ENCODE peak calls at places on chromosomes 4 and X, in nine cellular contexts. P, T, U, Q, B, S, E, J and A are unnamed samples.
A peak's percentile ranks its signal among the peaks of the same experiment; 100 is the strongest.

GRCh38 chr4:168871686-168872085 is 138.4 kb downstream of the CBR4 start:
- DNase-seq in Q (peak; percentile 41), B (no peak), S (no peak), U (no peak), J (no peak), E (no peak), P (no peak), T (no peak), A (no peak)

GRCh38 chr4:61462451-61463326 is 262.6 kb downstream of the ADGRL3 start:
- DNase-seq in B (peak; percentile 52), T (peak; percentile 61), U (no peak), P (no peak), S (peak; percentile 51), E (peak; percentile 89), Q (no peak), J (no peak), A (peak; percentile 84)

GRCh38 chr4:96598465-96598864 is 758.6 kb downstream of the PDHA2 start:
- DNase-seq in J (no peak), U (peak; percentile 50), T (no peak), Q (no peak), E (no peak), P (peak; percentile 45), B (no peak), S (no peak), A (no peak)

GRCh38 chr4:83082777-83083176 is 31.8 kb downstream of the PLAC8 start:
- DNase-seq in P (no peak), B (no peak), Q (peak; percentile 13), U (no peak), E (peak; percentile 51), J (no peak), S (peak; percentile 52), T (no peak), A (peak; percentile 10)

GRCh38 chr4:31187979-31188378 is 467.8 kb downstream of the PCDH7 start:
- DNase-seq in P (no peak), T (no peak), E (no peak), Q (no peak), J (no peak), U (no peak), B (no peak), S (no peak), A (no peak)

GRCh38 chr4:163527172-163527571 is 32.7 kb downstream of the TMA16 start:
- DNase-seq in T (no peak), P (no peak), E (no peak), S (no peak), U (no peak), Q (no peak), B (no peak), J (no peak), A (no peak)

GRCh38 chr4:137651128-137651527 is 118.8 kb upstream of the PCDH18 start:
- DNase-seq in U (no peak), Q (peak; percentile 50), B (peak; percentile 72), P (no peak), J (no peak), S (no peak), T (no peak), E (peak; percentile 9), A (peak; percentile 76)

GRCh38 chr4:67873116-67873515 is 10.7 kb downstream of the TMPRSS11D start:
- DNase-seq in P (no peak), S (no peak), Q (no peak), J (no peak), U (no peak), T (no peak), B (no peak), E (no peak), A (no peak)

GRCh38 chr4:87985097-87985886 is 9.8 kb downstream of the SPP1 start:
- DNase-seq in B (peak; percentile 35), P (peak; percentile 70), E (peak; percentile 57), U (peak; percentile 43), Q (peak; percentile 63), S (peak; percentile 35), J (no peak), T (peak; percentile 74), A (peak; percentile 29)

GRCh38 chr4:120017939-120018692 is 48.5 kb downstream of the MAD2L1 start:
- DNase-seq in T (no peak), P (no peak), Q (no peak), E (no peak), S (no peak), U (no peak), B (no peak), J (no peak), A (no peak)

GRCh38 chrX:104864296-104864695 is 298.3 kb downstream of the IL1RAPL2 start:
- DNase-seq in P (no peak), J (no peak), T (no peak), E (no peak), S (no peak), U (no peak), Q (no peak), B (no peak), A (peak; percentile 44)

GRCh38 chrX:104803219-104803618 is 237.2 kb downstream of the IL1RAPL2 start:
- DNase-seq in U (no peak), P (no peak), S (peak; percentile 72), Q (no peak), E (peak; percentile 67), B (no peak), J (no peak), T (no peak), A (no peak)

GRCh38 chr4:67935888-67936287 is 27.4 kb downstream of the TMPRSS11A start:
- DNase-seq in P (no peak), B (no peak), S (no peak), U (no peak), E (no peak), Q (no peak), J (no peak), T (no peak), A (no peak)

GRCh38 chrX:96407043-96407442 is 277.6 kb upstream of the DIAPH2 start:
- DNase-seq in E (no peak), B (peak; percentile 59), U (peak; percentile 30), S (peak; percentile 82), P (peak; percentile 4), J (no peak), T (peak; percentile 62), Q (peak; percentile 55), A (peak; percentile 11)

GRCh38 chrX:12138366-12139313 is at the start of gene FRMPD4:
- DNase-seq in U (peak; percentile 25), E (peak; percentile 43), B (peak; percentile 24), J (no peak), P (peak; percentile 70), Q (no peak), T (peak; percentile 20), S (no peak), A (no peak)

GRCh38 chr4:107120661-107121060 is 84.5 kb upstream of the DKK2 start:
- DNase-seq in P (peak; percentile 11), J (no peak), S (no peak), B (no peak), Q (peak; percentile 5), U (no peak), T (no peak), E (no peak), A (no peak)

GRCh38 chrX:9775930-9776329 is 10.3 kb upstream of the GPR143 start:
- DNase-seq in T (no peak), J (no peak), U (no peak), S (no peak), B (no peak), Q (no peak), E (no peak), P (peak; percentile 44), A (no peak)

GRCh38 chr4:182449186-182449880 is 206.1 kb downstream of the TENM3 start:
- DNase-seq in P (peak; percentile 87), E (peak; percentile 54), B (peak; percentile 49), J (no peak), Q (no peak), S (no peak), U (no peak), T (peak; percentile 13), A (peak; percentile 50)

GRCh38 chr4:80206111-80206510 is 8.8 kb downstream of the PRDM8 start:
- DNase-seq in J (no peak), S (no peak), B (no peak), T (no peak), U (no peak), Q (no peak), E (no peak), P (no peak), A (no peak)
- H3K4me2 ChIP-seq in J (no peak overlapping the region), S (no peak overlapping the region), B (no peak overlapping the region), T (no peak overlapping the region), U (no peak overlapping the region), Q (no peak overlapping the region), E (no peak overlapping the region), P (no peak overlapping the region), A (no peak overlapping the region)

DNA sequence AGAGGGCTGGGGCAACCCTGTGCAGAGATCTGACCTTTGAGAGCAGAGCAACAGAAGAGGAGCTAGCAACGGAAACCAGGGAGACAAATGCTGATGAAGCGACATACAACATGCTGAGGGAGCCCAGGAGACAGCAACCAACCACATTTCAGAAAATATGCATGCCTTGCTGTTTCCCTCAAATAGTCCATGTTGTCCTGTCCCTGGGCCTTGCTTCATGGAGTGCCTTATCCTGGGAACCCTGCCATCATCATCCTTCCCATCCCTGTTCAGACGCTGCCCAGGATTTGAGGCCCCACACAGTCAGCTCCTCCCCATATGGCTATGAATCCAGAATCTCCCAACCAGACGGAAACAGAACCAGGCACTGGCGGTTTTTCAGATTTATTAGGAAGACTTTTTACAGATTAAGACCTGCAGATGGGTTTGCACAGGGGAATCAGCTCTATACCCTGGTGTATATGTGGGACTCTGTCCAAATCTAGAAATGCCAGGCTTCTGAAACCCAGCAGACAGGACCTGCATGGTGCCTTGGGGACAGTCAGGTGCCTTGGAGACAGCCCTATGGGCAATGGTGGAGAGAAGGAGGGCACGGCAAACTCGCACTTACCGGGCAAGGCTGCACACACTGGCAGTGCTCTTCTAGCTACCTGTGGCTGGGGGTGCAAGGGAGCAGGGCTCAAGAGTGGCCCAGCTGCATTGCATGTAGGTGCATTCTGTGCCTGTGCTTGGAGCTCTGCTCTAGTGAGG is 199.8 kb upstream of the MAMLD1 start:
- DNase-seq in P (no peak), B (no peak), S (peak; percentile 10), J (no peak), T (no peak), E (no peak), Q (no peak), U (no peak), A (no peak)
- H3K9me3 ChIP-seq in P (no peaks in the 10 kb centered on the region), B (no peaks in the 10 kb centered on the region), S (no peaks in the 10 kb centered on the region), J (no peaks in the 10 kb centered on the region), T (no peaks in the 10 kb centered on the region), E (peaks cover 2% of the 10 kb centered on the region), Q (no peaks in the 10 kb centered on the region), U (no peaks in the 10 kb centered on the region), A (no peaks in the 10 kb centered on the region)

DNA sequence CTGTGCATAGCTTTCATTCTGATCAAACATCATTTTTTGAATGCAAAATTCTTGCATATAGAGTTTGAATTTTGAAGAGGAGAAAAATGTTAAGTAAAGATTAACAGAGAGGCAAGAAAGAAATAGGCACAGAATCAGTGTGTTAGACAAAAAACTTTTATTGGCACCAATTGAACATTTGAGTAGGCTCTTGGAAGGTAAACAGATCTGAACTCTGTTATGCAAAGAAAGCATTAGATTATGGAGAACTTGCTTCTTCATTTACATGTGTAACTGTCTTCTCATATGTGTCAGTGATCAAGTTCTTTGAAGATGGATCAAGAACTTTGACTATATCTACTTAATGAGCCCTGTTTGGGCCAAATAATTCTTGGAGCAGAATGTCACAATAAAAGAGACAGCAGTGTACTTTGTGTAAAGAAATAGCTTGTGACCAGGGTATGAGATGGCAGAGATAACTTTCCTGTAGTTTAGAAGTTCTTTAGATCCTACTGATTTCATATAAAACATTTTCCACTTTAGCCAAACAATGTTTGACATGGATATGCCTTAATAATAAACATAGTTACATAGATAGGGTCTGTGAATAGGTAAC is 61.3 kb downstream of the LIMCH1 start:
- DNase-seq in S (no peak), E (no peak), J (no peak), B (no peak), T (no peak), P (no peak), Q (no peak), U (no peak), A (no peak)
- H3K4me2 ChIP-seq in S (peak overlapping the region; percentile 27), E (no peak overlapping the region), J (no peak overlapping the region), B (no peak overlapping the region), T (peak overlapping the region; percentile 78), P (no peak overlapping the region), Q (no peak overlapping the region), U (no peak overlapping the region), A (no peak overlapping the region)

GRCh38 chrX:1442724-1443367 is 9.9 kb downstream of the ASMTL start:
- DNase-seq in J (no peak), E (no peak), P (no peak), Q (no peak), T (no peak), U (no peak), S (no peak), B (no peak), A (no peak)
- H3K9me3 ChIP-seq in J (peaks cover 21% of the 10 kb centered on the region), E (no peaks in the 10 kb centered on the region), P (peaks cover 2% of the 10 kb centered on the region), Q (no peaks in the 10 kb centered on the region), T (no peaks in the 10 kb centered on the region), U (no peaks in the 10 kb centered on the region), S (no peaks in the 10 kb centered on the region), B (peaks cover 7% of the 10 kb centered on the region), A (peaks cover 2% of the 10 kb centered on the region)